ENCODE peak calls at places on chromosomes 4 and X, in five cellular contexts. L is endodermal cell, F is heart right ventricle, X is PC-3, B is tibial nerve. T is an unnamed sample. For H3K36me3 and H3K27me3, the result is how much of the 10 kb centered on the place peaks cover.

GRCh38 chr4:48718818-48719465 is 61.1 kb downstream of the FRYL start:
- DNase-seq in L (no peak), F (no peak), X (no peak), B (no peak), T (no peak)

GRCh38 chr4:124386163-124386562 is 326.4 kb downstream of the ANKRD50 start:
- DNase-seq in L (no peak), F (no peak), X (no peak), B (no peak), T (no peak)

GRCh38 chr4:122246551-122246950 is 94.4 kb downstream of the BLTP1 start:
- DNase-seq in L (no peak), F (no peak), X (no peak), B (no peak), T (no peak)

GRCh38 chr4:143291334-143291733 is 45.3 kb upstream of the GAB1 start:
- DNase-seq in L (no peak), F (no peak), X (no peak), B (no peak), T (no peak)

GRCh38 chr4:1899149-1900086 is 28.2 kb downstream of the NSD2 start:
- DNase-seq in L (peak), F (peak), X (peak), B (peak), T (peak)

GRCh38 chrX:16870861-16871584 is 861 bp upstream of the RBBP7 start:
- DNase-seq in L (peak), F (peak), X (peak), B (no peak), T (no peak)

GRCh38 chr4:112881842-112882241 is 167.6 kb upstream of the ANK2 start:
- DNase-seq in L (peak), F (no peak), X (no peak), B (no peak), T (no peak)

GRCh38 chr4:14404730-14405129 is 597.6 kb upstream of the CPEB2 start:
- DNase-seq in L (no peak), F (no peak), X (no peak), B (no peak), T (no peak)

GRCh38 chr4:115664285-115664684 is 550.9 kb upstream of the NDST4 start:
- DNase-seq in L (peak), F (no peak), X (no peak), B (no peak), T (no peak)

GRCh38 chrX:68978211-68978780 is 149.5 kb downstream of the EFNB1 start:
- DNase-seq in L (peak), F (no peak), X (no peak), B (no peak), T (no peak)

GRCh38 chr4:186852078-186852420 is 128.4 kb upstream of the FAT1 start:
- DNase-seq in L (no peak), F (no peak), X (no peak), B (no peak), T (no peak)

GRCh38 chr4:30743897-30744296 is 23.7 kb downstream of the PCDH7 start:
- DNase-seq in L (no peak), F (no peak), X (no peak), B (no peak), T (no peak)

GRCh38 chr4:93084599-93085305 is 743.8 kb upstream of the ATOH1 start:
- DNase-seq in L (peak), F (no peak), X (no peak), B (no peak), T (no peak)

GRCh38 chr4:100348472-100348871 is 158.2 kb upstream of the DDIT4L start:
- DNase-seq in L (no peak), F (no peak), X (peak), B (no peak), T (peak)

GRCh38 chr4:86775061-86775460 is 74.1 kb downstream of the SLC10A6 start:
- DNase-seq in L (no peak), F (no peak), X (no peak), B (no peak), T (no peak)

GRCh38 chrX:13646154-13646549 is 6.8 kb upstream of the TCEANC start:
- DNase-seq in L (peak), F (peak), X (peak), B (peak), T (peak)

DNA sequence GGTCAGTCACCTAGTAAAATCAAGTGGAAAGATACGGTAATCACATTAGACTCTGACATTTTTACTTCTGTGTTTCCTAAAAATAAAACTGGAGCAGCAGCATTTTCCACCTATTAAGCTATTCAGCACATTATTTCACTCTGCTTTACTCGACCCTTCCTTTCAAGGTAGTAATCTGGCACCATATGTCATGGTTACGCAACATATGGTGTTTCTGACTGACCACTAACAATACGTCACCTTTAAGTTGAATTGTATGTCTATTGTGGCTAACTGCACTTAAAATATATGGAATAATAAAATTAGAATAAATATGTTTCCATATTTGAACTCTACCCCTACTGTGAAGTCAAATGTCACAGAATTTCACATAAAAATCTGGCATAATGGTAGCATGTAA is 168.8 kb downstream of the CDS1 start:
- DNase-seq in L (no peak), F (no peak), X (no peak), B (no peak), T (no peak)
- H3K36me3 ChIP-seq in L (half or more), F (half or more), X (under half), B (half or more), T (half or more)

GRCh38 chrX:97429101-97429500 is 545.4 kb downstream of the RPA4 start:
- DNase-seq in L (no peak), F (no peak), X (no peak), B (no peak), T (no peak)
- H3K27me3 ChIP-seq in L (under half), F (under half), X (under half), B (under half), T (under half)

GRCh38 chr4:169040559-169041261 is 30.7 kb upstream of the CBR4 start:
- DNase-seq in L (no peak), F (no peak), X (peak), B (no peak), T (no peak)
- H3K4me3 ChIP-seq in L (no peak), F (no peak), X (no peak), B (no peak), T (no peak)

DNA sequence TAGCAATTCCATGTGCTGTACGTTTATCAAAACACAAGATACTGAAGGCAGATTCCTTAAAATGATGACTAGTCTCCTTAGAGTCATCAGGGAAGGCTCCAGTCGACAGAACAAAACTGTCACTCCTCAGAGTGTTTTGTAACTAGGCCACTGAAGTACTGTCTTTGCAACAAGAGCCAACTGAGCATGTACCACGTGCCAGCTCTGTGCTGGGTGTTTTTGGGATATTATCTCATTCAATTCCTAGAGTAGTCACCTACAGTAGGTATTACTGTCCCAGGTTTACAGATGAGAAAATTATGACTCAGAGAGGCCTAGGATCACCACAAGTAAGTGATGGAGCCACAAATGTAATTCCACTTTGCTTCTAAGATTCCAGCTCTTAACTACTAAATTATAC is 18.3 kb upstream of the NUP54 start:
- DNase-seq in L (no peak), F (no peak), X (no peak), B (no peak), T (no peak)
- H3K36me3 ChIP-seq in L (under half), F (half or more), X (under half), B (half or more), T (half or more)

GRCh38 chr4:81213671-81214070 is 1.4 kb downstream of the PRKG2 start:
- DNase-seq in L (no peak), F (no peak), X (no peak), B (no peak), T (no peak)
- H3K27me3 ChIP-seq in L (half or more), F (half or more), X (under half), B (under half), T (under half)

T was measured in SJSA1.